ENCODE peak calls at places on chromosomes 2 and 18, in four cellular contexts. G is HepG2, M is K562, K is GM12878. R is an unnamed sample.

GRCh38 chr2:235936493-235936892 is 231.7 kb downstream of the GBX2 start:
- DNase-seq in K (no peak), M (peak), G (peak), R (peak)

GRCh38 chr18:73340135-73340934 is 472.5 kb upstream of the NETO1 start:
- DNase-seq in K (peak), G (peak), M (no peak), R (no peak)

GRCh38 chr2:86703704-86704370 is 16.3 kb upstream of the RMND5A start:
- DNase-seq in G (no peak), K (no peak), M (no peak), R (no peak)

GRCh38 chr18:28161608-28162599 is 15.0 kb downstream of the CDH2 start:
- DNase-seq in G (peak), K (no peak), M (no peak), R (no peak)

GRCh38 chr2:176432439-176432838 is 163.2 kb downstream of the MTX2 start:
- DNase-seq in M (no peak), G (no peak), K (no peak), R (no peak)

GRCh38 chr2:94758546-94758945 is 112.7 kb upstream of the TEKT4 start:
- DNase-seq in M (no peak), G (no peak), K (no peak), R (no peak)

GRCh38 chr18:79581911-79582310 is 97.7 kb upstream of the CTDP1 start:
- DNase-seq in M (no peak), G (no peak), K (no peak), R (no peak)

GRCh38 chr2:95043300-95043786 is 17.8 kb downstream of the MAL start:
- DNase-seq in K (peak), G (no peak), M (no peak), R (no peak)

GRCh38 chr2:138115664-138116063 is 151.4 kb downstream of the HNMT start:
- DNase-seq in M (no peak), G (no peak), K (no peak), R (no peak)

GRCh38 chr2:10057231-10058107 is 14.1 kb downstream of the KLF11 start:
- DNase-seq in K (no peak), M (peak), G (peak), R (peak)

GRCh38 chr18:35500113-35500512 is 2.4 kb upstream of the INO80C start:
- DNase-seq in G (no peak), M (no peak), K (no peak), R (no peak)

GRCh38 chr2:104638162-104638561 is 215.8 kb upstream of the POU3F3 start:
- DNase-seq in G (no peak), M (no peak), K (no peak), R (no peak)

GRCh38 chr2:49251766-49252165 is 97.5 kb upstream of the FSHR start:
- DNase-seq in M (no peak), G (no peak), K (no peak), R (no peak)

GRCh38 chr2:234437642-234438321 is 59.1 kb downstream of the ARL4C start:
- DNase-seq in G (no peak), K (no peak), M (no peak), R (no peak)

GRCh38 chr2:7984693-7985353 is 697.0 kb upstream of the ID2 start:
- DNase-seq in K (no peak), M (no peak), G (no peak), R (no peak)

GRCh38 chr2:197674546-197674945 is 841 bp downstream of the RFTN2 start:
- DNase-seq in G (no peak), K (no peak), M (no peak), R (no peak)
- TF ChIP-seq TCF7 in G (no peak), K (no peak), M (no peak), R (no peak)

GRCh38 chr2:55268288-55268906 is 634 bp downstream of the MTIF2 start:
- DNase-seq in M (no peak), K (no peak), G (peak), R (no peak)
- TF ChIP-seq TCF7 in M (no peak), K (no peak), G (no peak), R (no peak)

GRCh38 chr18:12281861-12282260 is 26.2 kb upstream of the TUBB6 start:
- DNase-seq in M (no peak), K (no peak), G (no peak), R (no peak)
- TF ChIP-seq TCF7 in M (no peak), K (no peak), G (no peak), R (no peak)

GRCh38 chr2:44009136-44009744 is 13.5 kb upstream of the LRPPRC start:
- DNase-seq in M (no peak), K (no peak), G (no peak), R (no peak)

GRCh38 chr2:44004735-44005602 is 9.2 kb upstream of the LRPPRC start:
- DNase-seq in K (no peak), G (no peak), M (no peak), R (no peak)

GRCh38 chr2:44010266-44010665 is 14.5 kb upstream of the LRPPRC start:
- DNase-seq in G (no peak), M (no peak), K (no peak), R (no peak)

GRCh38 chr2:44005831-44006230 is 10.0 kb upstream of the LRPPRC start:
- DNase-seq in M (no peak), G (no peak), K (no peak), R (no peak)
- TF ChIP-seq TCF7 in M (no peak), G (no peak), K (no peak), R (no peak)

DNA sequence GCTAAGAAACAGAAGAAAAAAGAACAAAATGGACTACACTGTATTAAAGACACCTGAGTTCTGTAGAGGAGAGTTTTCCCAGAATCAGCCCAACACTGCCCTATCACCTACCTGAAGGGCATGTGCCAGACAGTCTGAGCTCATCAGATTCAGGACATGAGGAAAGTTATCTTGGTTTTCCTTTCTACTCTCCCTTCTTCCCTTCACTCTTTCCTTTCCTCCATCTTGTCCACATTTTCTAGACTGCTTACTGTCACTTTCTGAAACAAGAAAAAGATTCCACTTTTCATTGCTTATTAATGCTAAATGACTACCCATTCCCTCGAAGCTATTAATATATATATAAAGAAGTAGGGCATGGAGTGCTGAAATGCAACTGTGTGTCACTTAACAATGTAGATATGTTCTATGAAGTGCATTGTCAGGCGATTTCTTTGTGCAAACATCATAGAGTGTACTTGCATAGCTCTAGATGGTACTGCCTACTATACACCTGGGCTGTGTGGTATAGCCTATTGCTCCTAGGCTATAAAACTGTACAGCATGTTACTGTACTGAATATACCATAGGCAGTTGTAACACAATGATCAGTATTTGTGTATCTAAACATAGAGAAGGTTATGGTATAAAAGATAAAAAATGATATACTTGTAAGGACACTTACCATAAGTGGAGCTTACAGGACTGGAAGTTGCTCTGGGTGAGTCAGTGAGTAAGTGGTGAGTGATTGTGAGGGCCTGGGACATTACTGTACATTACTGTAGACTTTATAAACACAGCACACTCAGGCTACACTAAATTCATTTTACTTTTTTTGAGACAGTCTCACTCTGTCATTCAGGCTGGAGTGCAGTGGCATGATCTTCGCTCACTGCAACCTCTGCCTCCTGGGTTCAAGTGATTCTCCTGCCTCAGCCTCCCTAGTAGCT is 145.5 kb upstream of the ITGA6 start:
- DNase-seq in G (no peak), K (no peak), M (no peak), R (no peak)
- TF ChIP-seq TCF7 in G (no peak), K (no peak), M (no peak), R (no peak)

DNA sequence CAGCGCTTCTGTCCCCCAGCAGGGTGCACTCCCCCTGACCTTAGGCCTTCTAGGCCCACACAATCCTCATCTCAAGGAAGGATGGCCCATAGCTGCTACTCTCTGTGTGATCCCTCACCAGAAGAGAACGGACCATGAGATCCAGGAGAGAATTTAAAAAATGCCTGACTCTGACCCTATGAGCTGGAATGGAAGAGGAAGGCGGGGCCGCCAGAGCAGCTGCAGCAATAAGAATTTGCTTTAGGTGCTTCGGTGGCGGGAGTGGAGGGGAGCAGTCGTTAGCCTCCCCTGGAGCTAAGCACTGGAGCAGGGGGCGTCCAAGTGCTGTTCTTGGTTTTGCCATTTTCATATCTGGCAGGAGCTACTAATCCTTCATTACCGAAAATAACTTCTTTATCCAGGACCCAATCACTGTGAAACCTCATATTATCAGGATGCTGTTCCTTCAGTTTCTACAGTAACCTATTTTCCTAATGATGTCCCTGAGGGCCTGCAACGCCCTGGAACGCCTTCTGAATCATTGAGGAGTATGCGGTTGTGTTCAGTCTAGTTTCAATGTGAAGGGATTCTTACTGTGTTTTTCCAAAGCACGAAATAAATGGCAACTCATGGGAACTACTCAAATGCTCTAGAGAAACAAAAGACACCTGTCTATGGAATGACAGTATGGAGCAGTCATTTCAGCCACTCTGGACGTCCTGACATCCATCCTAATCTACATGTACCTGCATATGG is 105.1 kb upstream of the SIX2 start:
- DNase-seq in K (no peak), G (no peak), M (no peak), R (no peak)
- TF ChIP-seq TCF7 in K (no peak), G (no peak), M (no peak), R (no peak)